ENCODE peak calls at places on chromosomes 13 and 19, in ten cellular contexts. Z is stimulated activated CD4-positive, alpha-beta T cell treated with anti-CD3 and anti-CD28 coated beads, Interleukin-15, amount 100 ng/mL, for 1 hour; R is stimulated activated naive CD8-positive, alpha-beta T cell treated with anti-CD3 and anti-CD28 coated beads, Interleukin-15, amount 100 ng/mL, for 72 hours; O is NCI-H2081; J is amniotic epithelial cell; I is CD4-positive, alpha-beta memory T cell; K is LHCN-M2; U is activated gamma-delta T cell treated with anti-CD3 and anti-CD28 coated beads, Interleukin-2, amount 50 U/mL, for 16 hours; Q is H4; X is progenitor cell of endocrine pancreas. T is an unnamed sample.

GRCh38 chr19:7263066-7263465 is 31.1 kb downstream of the INSR start:
- DNase-seq in Z (no peak), R (no peak), O (no peak), J (no peak), I (no peak), K (no peak), U (no peak), Q (no peak), X (no peak), T (no peak)

GRCh38 chr19:55452381-55453325 is 8.8 kb downstream of the ISOC2 start:
- DNase-seq in Z (no peak), R (no peak), O (peak), J (peak), I (peak), K (peak), U (no peak), Q (peak), X (peak), T (peak)

GRCh38 chr13:97976551-97977375 is 23.3 kb downstream of the IPO5 start:
- DNase-seq in Z (no peak), R (no peak), O (peak), J (no peak), I (peak), K (no peak), U (peak), Q (peak), X (peak), T (no peak)

GRCh38 chr13:107111248-107111647 is 543.3 kb upstream of the ARGLU1 start:
- DNase-seq in Z (no peak), R (no peak), O (no peak), J (no peak), I (no peak), K (no peak), U (no peak), Q (no peak), X (no peak), T (no peak)

GRCh38 chr19:47280183-47280797 is 5.6 kb downstream of the INAFM1 start:
- DNase-seq in Z (peak), R (peak), O (no peak), J (no peak), I (peak), K (no peak), U (no peak), Q (no peak), X (no peak), T (no peak)

GRCh38 chr19:38908854-38909253 is 3.1 kb downstream of the CCER2 start:
- DNase-seq in Z (no peak), R (no peak), O (no peak), J (no peak), I (no peak), K (no peak), U (no peak), Q (no peak), X (no peak), T (no peak)

GRCh38 chr13:49610176-49610575 is 18.1 kb upstream of the ARL11 start:
- DNase-seq in Z (no peak), R (no peak), O (peak), J (peak), I (no peak), K (peak), U (no peak), Q (no peak), X (no peak), T (no peak)

GRCh38 chr19:55116232-55117062 is 990 bp downstream of the PPP1R12C start:
- DNase-seq in Z (no peak), R (peak), O (peak), J (peak), I (peak), K (peak), U (peak), Q (peak), X (no peak), T (peak)

GRCh38 chr19:6213696-6214585 is 65.8 kb downstream of the MLLT1 start:
- DNase-seq in Z (no peak), R (no peak), O (no peak), J (no peak), I (no peak), K (no peak), U (no peak), Q (no peak), X (no peak), T (no peak)

GRCh38 chr19:14086098-14086497 is 515 bp upstream of the C19orf67 start:
- DNase-seq in Z (no peak), R (no peak), O (no peak), J (no peak), I (no peak), K (no peak), U (no peak), Q (no peak), X (no peak), T (no peak)